ENCODE peak calls at places on chromosomes 3 and 15, in four cellular contexts. A is brain microvascular endothelial cell, C is MM.1S, Z is stomach. R is an unnamed sample.

GRCh38 chr15:85493258-85493657 is 112.9 kb downstream of the AKAP13 start:
- DNase-seq in A (no peak), C (no peak), Z (no peak), R (peak)

GRCh38 chr3:10299679-10300078 is 6.9 kb upstream of the GHRL start:
- DNase-seq in A (no peak), C (peak), Z (no peak), R (no peak)

GRCh38 chr3:89107461-89108035 is at the start of gene EPHA3:
- DNase-seq in A (peak), C (peak), Z (peak), R (peak)

GRCh38 chr3:48594431-48595049 is 589 bp downstream of the COL7A1 start:
- DNase-seq in A (no peak), C (no peak), Z (no peak), R (no peak)

GRCh38 chr3:127195417-127195816 is 2.5 kb downstream of the PRR23E start:
- DNase-seq in A (no peak), C (no peak), Z (no peak), R (peak)

GRCh38 chr3:111895079-111895478 is 36.0 kb downstream of the PHLDB2 start:
- DNase-seq in A (peak), C (peak), Z (no peak), R (no peak)

GRCh38 chr15:80191897-80192595 is 39.2 kb downstream of the FAH start:
- DNase-seq in A (no peak), C (no peak), Z (no peak), R (no peak)

GRCh38 chr3:149879872-149880271 is 66.9 kb downstream of the RNF13 start:
- DNase-seq in A (peak), C (peak), Z (peak), R (peak)

GRCh38 chr15:70470556-70471191 is 292.7 kb downstream of the UACA start:
- DNase-seq in A (no peak), C (no peak), Z (no peak), R (no peak)

GRCh38 chr3:195613468-195614069 is 29.8 kb upstream of the APOD start:
- DNase-seq in A (no peak), C (no peak), Z (peak), R (no peak)

GRCh38 chr3:158205994-158206393 is 96.1 kb downstream of the RSRC1 start:
- DNase-seq in A (no peak), C (no peak), Z (no peak), R (no peak)

GRCh38 chr3:52931328-52931727 is 34.0 kb upstream of the STIMATE start:
- DNase-seq in A (no peak), C (no peak), Z (no peak), R (no peak)

GRCh38 chr3:52934626-52935530 is 37.5 kb upstream of the STIMATE start:
- DNase-seq in A (peak), C (peak), Z (peak), R (peak)

GRCh38 chr3:52930748-52931147 is 33.4 kb upstream of the STIMATE start:
- DNase-seq in A (no peak), C (no peak), Z (no peak), R (no peak)

GRCh38 chr3:52926556-52926955 is 29.2 kb upstream of the STIMATE start:
- DNase-seq in A (no peak), C (no peak), Z (no peak), R (no peak)

DNA sequence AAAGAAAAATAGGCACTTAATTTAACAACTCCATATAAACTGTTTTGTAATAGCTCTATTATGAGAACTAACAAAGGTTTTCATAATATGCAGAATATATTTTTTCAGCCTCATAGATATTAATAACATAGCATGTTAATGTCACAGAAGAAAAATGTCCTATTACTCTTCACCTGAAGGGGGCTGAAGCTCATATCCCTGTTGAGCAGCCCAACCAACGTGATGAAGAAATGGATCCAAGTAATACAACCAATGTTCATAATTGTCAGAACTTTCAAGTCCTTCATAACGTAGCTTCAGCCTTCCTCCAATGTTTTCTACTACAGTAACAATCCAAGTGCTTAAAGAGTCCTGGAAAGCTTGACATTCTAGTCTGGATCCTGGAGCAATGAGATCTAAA is 34.5 kb upstream of the STIMATE start:
- DNase-seq in A (no peak), C (no peak), Z (no peak), R (no peak)
- TF ChIP-seq CTCF in A (peak), C (peak), Z (no peak), R (no peak)

DNA sequence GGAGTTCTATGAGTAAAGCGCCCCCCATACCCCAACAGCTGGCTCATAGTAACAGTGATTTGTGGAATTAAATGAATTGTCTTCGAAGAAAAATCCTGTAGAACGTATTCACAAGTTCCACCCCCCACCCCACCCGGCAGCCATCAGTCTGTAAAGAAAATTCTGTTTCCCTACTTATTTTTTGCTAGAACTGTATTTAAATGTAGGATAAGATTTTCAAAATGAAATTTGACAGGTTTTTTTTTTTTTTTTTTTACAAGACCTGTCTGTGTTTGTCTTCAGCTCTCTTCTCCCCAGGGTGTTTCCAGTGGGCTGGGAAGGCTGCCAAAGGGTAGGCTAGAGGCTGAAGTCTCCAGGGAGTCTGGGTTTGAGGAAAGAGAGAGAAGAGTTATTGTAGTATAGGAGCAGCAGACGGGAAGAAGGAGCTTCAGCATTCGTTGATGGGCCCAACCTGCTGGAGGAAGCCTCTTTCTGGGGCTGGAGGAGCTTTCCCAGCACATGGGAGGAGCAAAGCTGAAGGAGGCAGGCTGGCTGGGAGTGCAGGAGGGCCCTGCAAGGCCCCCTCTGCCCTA is 130.6 kb upstream of the SEMA6D start:
- DNase-seq in A (peak), C (no peak), Z (no peak), R (peak)
- H3K4me3 ChIP-seq in A (no peak), C (no peak), Z (no peak), R (no peak)

GRCh38 chr15:55796321-55796965 is 53.5 kb upstream of the PRTG start:
- DNase-seq in A (peak), C (no peak), Z (no peak), R (no peak)

GRCh38 chr15:55795031-55795430 is 52.1 kb upstream of the PRTG start:
- DNase-seq in A (no peak), C (no peak), Z (no peak), R (no peak)

GRCh38 chr15:55802600-55803376 is 59.8 kb upstream of the PRTG start:
- DNase-seq in A (no peak), C (no peak), Z (no peak), R (no peak)

GRCh38 chr15:55800216-55800615 is 57.3 kb upstream of the PRTG start:
- DNase-seq in A (no peak), C (no peak), Z (no peak), R (no peak)

GRCh38 chr15:55799287-55800212 is 56.6 kb upstream of the PRTG start:
- DNase-seq in A (peak), C (no peak), Z (peak), R (peak)
- TF ChIP-seq CTCF in A (peak), C (peak), Z (peak), R (no peak)

GRCh38 chr15:35306361-35306981 is 221.4 kb upstream of the NANOGP8 start:
- DNase-seq in A (peak), C (no peak), Z (no peak), R (peak)
- H3K4me3 ChIP-seq in A (no peak), C (no peak), Z (no peak), R (no peak)

DNA sequence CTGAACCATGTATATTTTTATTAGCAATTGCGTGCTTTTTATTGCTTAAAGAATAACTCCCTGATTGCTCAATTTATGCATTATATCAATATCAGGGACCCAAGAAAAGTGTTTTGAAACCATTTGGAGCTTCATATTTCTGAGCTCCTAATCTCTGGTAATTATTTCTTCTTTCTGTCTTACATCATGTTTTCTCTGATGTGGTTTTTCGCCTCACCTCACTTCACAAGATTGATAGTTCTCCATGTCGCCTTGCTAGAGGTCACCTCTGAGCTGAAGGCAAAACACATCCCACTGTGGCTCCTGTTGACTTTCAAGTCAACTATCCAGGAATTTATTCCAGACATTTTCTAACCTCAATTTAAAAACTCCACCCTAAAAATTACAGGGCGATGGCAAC is 837.4 kb downstream of the CADM2 start:
- DNase-seq in A (no peak), C (no peak), Z (no peak), R (no peak)
- TF ChIP-seq CTCF in A (no peak), C (no peak), Z (no peak), R (no peak)

DNA sequence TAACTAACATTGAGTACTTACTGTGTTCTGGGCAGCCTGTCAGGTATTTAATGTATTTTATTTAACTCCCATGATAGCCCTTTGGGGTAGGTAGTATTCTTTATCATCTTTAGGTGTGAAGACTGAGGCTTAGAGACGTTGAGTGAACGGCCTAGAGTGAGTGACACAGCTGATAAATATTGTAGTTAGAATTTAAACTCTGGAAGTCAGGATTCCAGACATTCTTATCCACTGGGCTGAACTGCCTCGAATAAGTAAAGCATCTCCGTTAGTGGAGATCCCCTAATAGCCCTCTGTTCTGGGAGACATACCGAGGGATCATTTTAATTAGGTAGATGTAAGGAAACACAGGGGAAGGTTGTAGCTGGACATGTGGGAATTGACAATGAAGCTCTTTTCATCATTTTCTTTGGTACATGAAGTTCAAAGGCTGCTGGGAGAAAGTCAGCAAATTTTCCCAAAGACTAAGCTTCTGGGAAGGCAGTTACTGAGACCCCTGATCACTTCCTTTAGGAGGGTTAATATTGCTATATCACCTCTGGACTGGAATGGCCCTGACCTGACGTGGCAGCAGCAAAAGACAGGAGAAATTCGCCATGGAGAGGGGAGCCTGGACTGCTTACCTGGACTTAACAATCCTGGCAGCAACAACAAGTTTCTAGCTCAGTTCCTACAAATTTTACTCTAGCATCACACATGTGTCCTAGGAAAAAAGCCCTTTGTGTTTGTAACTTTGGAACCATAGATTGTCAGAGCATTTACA is 11.7 kb upstream of the PDCD6IP start:
- DNase-seq in A (peak), C (no peak), Z (no peak), R (no peak)
- H3K4me3 ChIP-seq in A (peak), C (no peak), Z (no peak), R (no peak)

DNA sequence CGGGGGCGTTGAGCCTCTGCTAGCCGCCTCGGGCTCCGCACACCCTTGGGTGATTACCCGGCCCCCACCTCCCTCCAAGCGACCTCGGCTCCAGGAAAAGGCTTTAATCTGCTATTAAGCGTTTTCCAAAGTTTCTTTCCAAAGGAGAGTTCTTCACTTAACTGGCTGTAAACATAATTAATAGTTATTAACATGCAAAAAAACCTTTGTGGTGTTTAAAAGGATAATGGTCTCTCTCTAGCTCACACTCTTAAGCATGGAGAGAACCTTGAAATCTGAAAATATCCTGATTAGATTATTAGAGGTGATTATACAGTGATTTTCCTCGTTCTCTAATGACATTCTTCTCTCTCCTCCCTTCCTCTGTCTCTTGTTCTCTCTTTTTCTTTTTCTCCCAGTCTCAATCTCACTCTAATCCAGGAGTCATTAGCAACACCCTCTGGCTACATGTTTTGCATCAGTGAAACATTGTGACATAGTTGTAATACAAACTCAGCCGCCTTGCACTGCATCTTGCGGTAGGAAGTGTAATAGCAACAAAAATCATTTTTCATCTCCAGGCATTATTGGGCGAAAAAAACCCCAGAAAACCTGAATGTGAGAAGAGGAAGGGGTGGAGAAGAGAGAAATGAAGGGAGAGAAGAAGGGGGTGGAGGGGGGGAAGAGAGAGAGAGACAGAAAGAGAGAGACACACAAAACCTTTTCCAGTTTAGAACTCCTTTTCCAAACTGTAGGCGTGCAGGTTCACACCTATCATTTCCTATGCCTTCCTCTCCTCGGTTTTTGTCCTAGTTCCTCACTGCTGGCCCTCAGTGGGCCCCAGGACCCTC is 24.4 kb downstream of the NR2F2 start:
- DNase-seq in A (peak), C (peak), Z (no peak), R (no peak)
- TF ChIP-seq CTCF in A (peak), C (peak), Z (peak), R (no peak)

DNA sequence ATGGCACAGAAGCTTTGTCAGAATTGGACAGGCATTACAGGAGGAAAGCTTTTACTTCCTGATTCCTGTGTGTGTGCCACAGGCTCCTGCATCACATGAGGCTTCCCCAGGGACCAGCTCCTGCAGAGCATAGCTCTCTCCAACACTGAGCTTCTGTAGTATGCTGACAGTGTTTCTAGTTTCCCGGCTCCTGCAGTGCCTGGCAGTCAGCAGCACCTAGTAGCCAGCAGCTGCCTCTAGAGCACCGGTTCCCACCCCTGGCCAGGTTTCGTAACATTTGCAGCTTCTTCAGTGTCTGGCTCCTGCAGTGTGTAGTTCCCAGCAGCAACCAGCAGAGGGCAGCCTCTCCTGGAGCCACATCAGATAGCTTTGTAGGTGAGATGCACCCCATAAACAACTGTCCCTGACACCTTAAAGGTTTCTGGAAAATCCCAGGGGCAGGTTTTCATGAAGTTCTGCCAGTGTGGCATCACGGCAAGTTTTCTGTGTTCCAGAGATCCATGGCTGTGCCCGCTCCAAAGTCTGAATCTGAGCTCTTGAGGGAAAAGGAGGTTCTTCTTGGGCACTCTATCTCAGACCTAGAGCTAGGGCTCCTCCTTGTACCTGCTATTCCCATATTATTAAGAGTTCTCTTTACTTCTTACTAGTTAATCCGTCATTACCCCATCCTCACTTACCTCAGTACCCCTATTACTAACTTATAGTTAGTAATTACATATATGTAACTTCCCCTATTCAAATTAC is 5.7 kb upstream of the TRA2B start:
- DNase-seq in A (peak), C (peak), Z (peak), R (peak)
- H3K4me3 ChIP-seq in A (no peak), C (no peak), Z (no peak), R (no peak)

R was measured in colonic mucosa.